ENCODE peak calls at places on chromosome 7, in ten cellular contexts. I, S, B, Z, N, W, Y, L, R and J are unnamed samples.

GRCh38 chr7:116576350-116577319 is 51.8 kb downstream of the CAV1 start:
- DNase-seq in I (no peak), S (peak), B (no peak), Z (no peak), N (no peak), W (no peak), Y (no peak), L (no peak), R (no peak), J (no peak)

GRCh38 chr7:134750083-134751062 is 29.1 kb upstream of the CALD1 start:
- DNase-seq in I (peak), S (peak), B (no peak), Z (peak), N (no peak), W (peak), Y (peak), L (peak), R (peak), J (no peak)

GRCh38 chr7:115356139-115356746 is 434.3 kb downstream of the MDFIC start:
- DNase-seq in I (no peak), S (peak), B (no peak), Z (no peak), N (no peak), W (no peak), Y (no peak), L (peak), R (peak), J (no peak)

GRCh38 chr7:148620749-148621372 is 30.3 kb downstream of the C7orf33 start:
- DNase-seq in I (no peak), S (peak), B (no peak), Z (no peak), N (no peak), W (no peak), Y (no peak), L (peak), R (no peak), J (no peak)

GRCh38 chr7:14521183-14521582 is 381.4 kb downstream of the DGKB start:
- DNase-seq in I (no peak), S (no peak), B (no peak), Z (no peak), N (no peak), W (no peak), Y (no peak), L (no peak), R (no peak), J (no peak)

GRCh38 chr7:26508917-26509316 is 217.3 kb downstream of the SNX10 start:
- DNase-seq in I (no peak), S (no peak), B (no peak), Z (no peak), N (no peak), W (no peak), Y (no peak), L (no peak), R (no peak), J (no peak)

GRCh38 chr7:120805636-120806388 is 52.1 kb downstream of the TSPAN12 start:
- DNase-seq in I (peak), S (peak), B (no peak), Z (peak), N (peak), W (no peak), Y (peak), L (peak), R (peak), J (no peak)

GRCh38 chr7:117435475-117436043 is 8.3 kb upstream of the ASZ1 start:
- DNase-seq in I (no peak), S (no peak), B (no peak), Z (no peak), N (no peak), W (no peak), Y (no peak), L (no peak), R (no peak), J (no peak)

GRCh38 chr7:38775503-38775902 is 133.5 kb downstream of the VPS41 start:
- DNase-seq in I (no peak), S (no peak), B (no peak), Z (no peak), N (no peak), W (no peak), Y (no peak), L (no peak), R (no peak), J (no peak)

GRCh38 chr7:20385121-20385520 is 54.4 kb downstream of the ITGB8 start:
- DNase-seq in I (no peak), S (no peak), B (no peak), Z (no peak), N (no peak), W (no peak), Y (no peak), L (no peak), R (no peak), J (no peak)

GRCh38 chr7:111174476-111174875 is 83.5 kb downstream of the LRRN3 start:
- DNase-seq in I (no peak), S (no peak), B (no peak), Z (no peak), N (no peak), W (no peak), Y (no peak), L (no peak), R (no peak), J (no peak)

GRCh38 chr7:16416289-16417282 is 4.8 kb downstream of the CRPPA start:
- DNase-seq in I (no peak), S (no peak), B (no peak), Z (no peak), N (no peak), W (no peak), Y (no peak), L (no peak), R (peak), J (no peak)

GRCh38 chr7:50315193-50315592 is 10.7 kb downstream of the IKZF1 start:
- DNase-seq in I (no peak), S (no peak), B (no peak), Z (no peak), N (no peak), W (no peak), Y (no peak), L (no peak), R (no peak), J (no peak)

GRCh38 chr7:159056722-159057121 is 87.9 kb downstream of the VIPR2 start:
- DNase-seq in I (no peak), S (no peak), B (peak), Z (no peak), N (no peak), W (no peak), Y (no peak), L (no peak), R (no peak), J (no peak)

GRCh38 chr7:113774182-113774807 is 144.5 kb downstream of the PPP1R3A start:
- DNase-seq in I (peak), S (peak), B (no peak), Z (no peak), N (no peak), W (no peak), Y (no peak), L (peak), R (peak), J (no peak)
- TF ChIP-seq CTCF in I (peak), S (peak), B (peak), Z (peak), N (no peak), W (peak), Y (peak), L (peak), R (peak), J (no peak)

GRCh38 chr7:43589728-43590127 is 6.8 kb downstream of the STK17A start:
- DNase-seq in I (no peak), S (no peak), B (no peak), Z (no peak), N (no peak), W (no peak), Y (no peak), L (no peak), R (no peak), J (no peak)

GRCh38 chr7:43590862-43591550 is 8.1 kb downstream of the STK17A start:
- DNase-seq in I (no peak), S (no peak), B (no peak), Z (no peak), N (no peak), W (no peak), Y (no peak), L (no peak), R (no peak), J (no peak)

GRCh38 chr7:43589133-43589478 is 6.2 kb downstream of the STK17A start:
- DNase-seq in I (no peak), S (no peak), B (no peak), Z (no peak), N (no peak), W (no peak), Y (no peak), L (no peak), R (no peak), J (no peak)

GRCh38 chr7:43586251-43586900 is 3.5 kb downstream of the STK17A start:
- DNase-seq in I (no peak), S (peak), B (no peak), Z (no peak), N (no peak), W (no peak), Y (no peak), L (no peak), R (no peak), J (no peak)

GRCh38 chr7:43588477-43589132 is 5.7 kb downstream of the STK17A start:
- DNase-seq in I (no peak), S (no peak), B (no peak), Z (no peak), N (no peak), W (no peak), Y (no peak), L (no peak), R (no peak), J (no peak)
- TF ChIP-seq POLR2A in I (no peak), S (no peak), B (no peak), Z (no peak), N (no peak), W (no peak), Y (no peak), L (no peak), R (no peak), J (no peak)

GRCh38 chr7:150877545-150877944 is 25.2 kb downstream of the AOC1 start:
- DNase-seq in I (no peak), S (no peak), B (no peak), Z (no peak), N (no peak), W (no peak), Y (no peak), L (no peak), R (no peak), J (no peak)

GRCh38 chr7:150876817-150877526 is 24.7 kb downstream of the AOC1 start:
- DNase-seq in I (peak), S (peak), B (no peak), Z (peak), N (peak), W (no peak), Y (peak), L (peak), R (peak), J (no peak)

GRCh38 chr7:150874401-150875198 is 22.3 kb downstream of the AOC1 start:
- DNase-seq in I (no peak), S (no peak), B (no peak), Z (no peak), N (no peak), W (no peak), Y (no peak), L (no peak), R (no peak), J (no peak)

GRCh38 chr7:150879345-150879744 is 27.0 kb downstream of the AOC1 start:
- DNase-seq in I (no peak), S (no peak), B (no peak), Z (no peak), N (no peak), W (no peak), Y (no peak), L (no peak), R (no peak), J (no peak)

DNA sequence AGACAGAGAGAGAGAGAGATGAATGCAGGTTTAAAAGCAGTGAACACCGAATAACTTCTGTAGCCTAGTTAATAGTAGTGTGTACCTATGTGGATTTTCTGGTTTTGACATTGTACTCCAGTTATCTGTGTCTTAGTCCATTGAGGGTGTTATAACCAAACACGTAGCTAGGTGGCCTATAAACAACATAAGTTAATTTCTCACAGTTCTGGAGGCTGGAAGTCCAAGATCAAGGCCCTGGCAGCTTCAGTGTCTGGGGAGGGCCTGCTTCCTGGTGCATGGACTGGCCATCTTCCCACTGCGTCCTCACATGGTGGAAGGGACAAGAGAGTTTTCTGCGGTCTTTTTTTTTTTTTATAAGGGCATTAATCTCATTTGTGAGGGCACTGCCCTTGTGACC is 23.5 kb downstream of the AOC1 start:
- DNase-seq in I (no peak), S (peak), B (no peak), Z (no peak), N (no peak), W (no peak), Y (no peak), L (no peak), R (no peak), J (no peak)
- TF ChIP-seq CTCF in I (no peak), S (no peak), B (no peak), Z (no peak), N (no peak), W (no peak), Y (no peak), L (no peak), R (no peak), J (no peak)

GRCh38 chr7:105012503-105013282 is 1.3 kb upstream of the KMT2E start:
- DNase-seq in I (peak), S (peak), B (peak), Z (peak), N (peak), W (peak), Y (peak), L (peak), R (peak), J (peak)
- TF ChIP-seq POLR2A in I (peak), S (peak), B (no peak), Z (peak), N (no peak), W (peak), Y (no peak), L (peak), R (no peak), J (peak)

DNA sequence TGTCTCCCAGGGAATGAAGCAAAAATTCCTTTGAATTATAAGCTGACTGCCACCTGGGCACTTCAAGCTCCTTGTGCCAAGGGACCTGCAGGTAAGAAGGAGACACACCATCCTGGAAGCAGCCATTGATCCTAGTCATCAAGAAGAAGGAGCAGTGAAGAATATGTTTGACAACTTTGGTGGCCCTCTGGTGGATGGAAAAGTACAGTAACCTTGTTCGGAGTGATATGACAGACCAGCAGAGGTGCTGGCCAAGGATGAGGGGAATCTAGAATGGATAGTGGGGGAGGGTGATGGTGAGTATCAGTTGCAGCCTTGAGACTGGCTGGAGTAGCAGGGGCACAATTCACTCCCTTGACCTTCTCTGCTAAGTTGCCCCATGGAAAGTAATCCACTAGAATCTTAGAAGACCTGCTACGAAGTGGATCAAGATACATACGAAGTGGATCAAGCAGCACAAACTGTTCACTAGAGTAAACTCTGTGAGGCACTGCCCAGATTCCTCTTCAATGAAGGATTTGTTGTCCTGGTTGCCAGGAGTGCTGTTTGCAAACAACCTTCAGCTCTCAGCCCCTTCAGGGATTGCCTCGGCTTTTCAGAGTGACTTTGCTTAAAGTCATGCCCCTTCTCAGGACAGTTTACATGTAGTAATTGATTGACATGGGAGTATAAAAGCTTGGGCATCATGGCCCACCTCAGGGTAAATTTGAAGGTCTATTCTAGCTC is 44.8 kb upstream of the ORC5 start:
- DNase-seq in I (no peak), S (peak), B (no peak), Z (no peak), N (no peak), W (no peak), Y (no peak), L (no peak), R (no peak), J (no peak)
- TF ChIP-seq CTCF in I (peak), S (peak), B (no peak), Z (no peak), N (no peak), W (no peak), Y (no peak), L (peak), R (no peak), J (no peak)

GRCh38 chr7:156639426-156640256 is 933 bp upstream of the RNF32 start:
- DNase-seq in I (no peak), S (no peak), B (no peak), Z (no peak), N (no peak), W (no peak), Y (peak), L (no peak), R (peak), J (no peak)

GRCh38 chr7:156638443-156639077 is 2.0 kb upstream of the RNF32 start:
- DNase-seq in I (no peak), S (no peak), B (no peak), Z (no peak), N (no peak), W (no peak), Y (no peak), L (no peak), R (no peak), J (no peak)

GRCh38 chr7:156642306-156643045 is 1.9 kb downstream of the RNF32 start:
- DNase-seq in I (no peak), S (no peak), B (no peak), Z (no peak), N (no peak), W (no peak), Y (no peak), L (no peak), R (no peak), J (no peak)

GRCh38 chr7:156640949-156641485 is 443 bp downstream of the RNF32 start:
- DNase-seq in I (no peak), S (peak), B (no peak), Z (no peak), N (no peak), W (no peak), Y (peak), L (peak), R (peak), J (no peak)

DNA sequence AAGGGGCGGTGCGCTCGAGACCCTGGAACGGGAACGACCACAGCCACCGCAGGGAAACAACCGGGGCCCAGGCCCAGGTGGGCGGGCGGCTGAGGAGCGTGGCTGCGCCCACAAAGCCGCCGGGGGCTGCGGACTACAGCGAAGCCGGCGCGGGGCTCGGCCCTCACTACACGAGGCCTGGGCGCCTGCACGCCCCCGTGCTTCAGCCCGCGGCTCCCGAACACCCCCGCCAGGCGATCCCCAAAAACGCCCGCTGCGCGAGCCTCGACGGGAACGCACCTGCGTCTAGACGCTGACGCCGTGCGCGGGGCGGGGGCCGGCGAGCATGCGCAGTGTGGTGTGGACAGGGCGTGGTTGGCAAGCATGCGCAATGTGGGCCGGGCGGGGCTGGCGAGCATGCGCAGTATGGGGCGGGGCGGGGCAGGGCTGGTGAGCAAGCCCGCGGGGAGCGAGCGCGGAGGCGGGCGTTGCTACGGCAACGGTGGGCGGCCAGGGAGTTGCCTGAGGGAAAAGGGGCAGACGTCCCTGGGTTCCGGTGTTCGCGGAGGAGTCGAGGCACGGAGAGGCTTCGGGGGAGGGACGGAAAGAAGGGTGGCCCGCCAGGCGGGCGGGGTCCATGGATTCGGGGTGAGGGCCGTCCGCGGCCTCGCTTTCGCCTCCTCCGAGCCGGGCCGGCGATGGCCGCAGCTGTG is at the start of gene RNF32:
- DNase-seq in I (peak), S (peak), B (peak), Z (peak), N (peak), W (peak), Y (peak), L (peak), R (peak), J (peak)
- TF ChIP-seq POLR2A in I (no peak), S (peak), B (no peak), Z (no peak), N (no peak), W (peak), Y (peak), L (peak), R (peak), J (no peak)

GRCh38 chr7:71761336-71761735 is 629.4 kb downstream of the GALNT17 start:
- DNase-seq in I (no peak), S (no peak), B (no peak), Z (no peak), N (no peak), W (no peak), Y (no peak), L (no peak), R (no peak), J (no peak)
- TF ChIP-seq CTCF in I (no peak), S (no peak), B (no peak), Z (no peak), N (no peak), W (no peak), Y (no peak), L (no peak), R (no peak), J (no peak)

GRCh38 chr7:33632840-33633239 is 272.5 kb upstream of the BMPER start:
- DNase-seq in I (no peak), S (no peak), B (no peak), Z (no peak), N (no peak), W (no peak), Y (no peak), L (no peak), R (no peak), J (no peak)
- TF ChIP-seq POLR2A in I (no peak), S (no peak), B (no peak), Z (no peak), N (no peak), W (no peak), Y (no peak), L (no peak), R (no peak), J (no peak)

GRCh38 chr7:95205821-95206220 is 118.5 kb downstream of the PON1 start:
- DNase-seq in I (no peak), S (peak), B (no peak), Z (no peak), N (no peak), W (no peak), Y (no peak), L (no peak), R (no peak), J (no peak)

GRCh38 chr7:95198891-95199290 is 125.4 kb downstream of the PON1 start:
- DNase-seq in I (no peak), S (no peak), B (no peak), Z (no peak), N (no peak), W (no peak), Y (no peak), L (no peak), R (no peak), J (no peak)

GRCh38 chr7:95199779-95200558 is 124.4 kb downstream of the PON1 start:
- DNase-seq in I (no peak), S (peak), B (no peak), Z (peak), N (no peak), W (no peak), Y (no peak), L (peak), R (peak), J (no peak)

GRCh38 chr7:95204618-95205017 is 119.7 kb downstream of the PON1 start:
- DNase-seq in I (no peak), S (no peak), B (no peak), Z (no peak), N (no peak), W (no peak), Y (no peak), L (no peak), R (no peak), J (no peak)

GRCh38 chr7:95201718-95202117 is 122.6 kb downstream of the PON1 start:
- DNase-seq in I (no peak), S (no peak), B (no peak), Z (no peak), N (no peak), W (no peak), Y (no peak), L (no peak), R (no peak), J (no peak)
- TF ChIP-seq CTCF in I (no peak), S (no peak), B (no peak), Z (no peak), N (no peak), W (no peak), Y (no peak), L (no peak), R (no peak), J (no peak)